ENCODE peak calls at places on chromosome 19, in ten cellular contexts. H, U, A, R, P, S, N, T, D and I are unnamed samples.

GRCh38 chr19:3618144-3618810 is 8.3 kb downstream of the CACTIN start:
- DNase-seq in H (no peak), U (peak; percentile 29), A (peak; percentile 93), R (peak; percentile 86), P (no peak), S (peak; percentile 56), N (no peak), T (peak; percentile 63), D (peak; percentile 37), I (no peak)

GRCh38 chr19:1292419-1293151 is 6.9 kb downstream of the EFNA2 start:
- DNase-seq in H (no peak), U (no peak), A (no peak), R (no peak), P (no peak), S (no peak), N (no peak), T (no peak), D (no peak), I (no peak)

GRCh38 chr19:32294871-32295438 is 50.5 kb upstream of the ZNF507 start:
- DNase-seq in H (no peak), U (no peak), A (no peak), R (no peak), P (no peak), S (no peak), N (no peak), T (no peak), D (no peak), I (no peak)

GRCh38 chr19:50384685-50385535 is 763 bp downstream of the POLD1 start:
- DNase-seq in H (no peak), U (peak; percentile 54), A (no peak), R (no peak), P (no peak), S (peak; percentile 18), N (no peak), T (no peak), D (no peak), I (no peak)

GRCh38 chr19:51354103-51354741 is 12.0 kb downstream of the ETFB start:
- DNase-seq in H (no peak), U (no peak), A (no peak), R (no peak), P (no peak), S (no peak), N (no peak), T (no peak), D (no peak), I (no peak)

GRCh38 chr19:16444273-16444597 is 27.5 kb downstream of the EPS15L1 start:
- DNase-seq in H (no peak), U (no peak), A (no peak), R (no peak), P (no peak), S (no peak), N (no peak), T (no peak), D (peak; percentile 69), I (no peak)

GRCh38 chr19:35978832-35979365 is 16.1 kb upstream of the SDHAF1 start:
- DNase-seq in H (no peak), U (no peak), A (peak; percentile 72), R (no peak), P (no peak), S (no peak), N (no peak), T (no peak), D (no peak), I (no peak)

GRCh38 chr19:16581145-16581970 is 9.1 kb upstream of the SLC35E1 start:
- DNase-seq in H (no peak), U (no peak), A (no peak), R (peak; percentile 46), P (no peak), S (no peak), N (no peak), T (no peak), D (no peak), I (no peak)

GRCh38 chr19:38247734-38248268 is 8.4 kb downstream of the PPP1R14A start:
- DNase-seq in H (no peak), U (no peak), A (no peak), R (no peak), P (no peak), S (peak; percentile 92), N (no peak), T (no peak), D (no peak), I (no peak)

GRCh38 chr19:16260160-16260793 is 62.6 kb downstream of the AP1M1 start:
- DNase-seq in H (no peak), U (no peak), A (no peak), R (peak; percentile 44), P (no peak), S (no peak), N (no peak), T (no peak), D (peak; percentile 49), I (no peak)

GRCh38 chr19:11421607-11422098 is 2.5 kb upstream of the RGL3 start:
- DNase-seq in H (no peak), U (no peak), A (peak; percentile 89), R (peak; percentile 80), P (no peak), S (no peak), N (no peak), T (no peak), D (peak; percentile 88), I (no peak)

DNA sequence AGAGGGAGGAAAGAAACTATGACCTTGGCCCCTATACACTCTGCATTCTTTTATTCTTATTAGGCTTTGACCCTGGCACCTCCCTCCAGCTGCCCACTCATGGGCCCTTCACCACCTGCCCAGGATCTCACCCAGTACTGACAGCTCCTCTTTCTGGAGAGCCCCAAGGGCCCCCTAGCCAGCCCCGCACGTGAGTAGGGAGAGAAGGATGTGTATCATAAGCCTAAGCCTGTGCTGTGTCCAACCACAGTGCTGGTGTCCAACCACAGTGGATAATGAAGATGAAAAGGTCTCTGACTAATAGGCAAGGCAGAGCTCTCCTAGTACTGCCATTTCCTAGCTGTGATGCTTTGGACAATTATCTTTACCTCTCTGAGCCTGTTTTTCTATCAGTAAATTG is 4.2 kb downstream of the DMRTC2 start:
- DNase-seq in H (no peak), U (no peak), A (no peak), R (no peak), P (no peak), S (no peak), N (no peak), T (no peak), D (no peak), I (no peak)
- H3K4me3 ChIP-seq in H (no peak overlapping the region), U (no peak overlapping the region), A (no peak overlapping the region), R (no peak overlapping the region), P (no peak overlapping the region), S (no peak overlapping the region), N (no peak overlapping the region), T (no peak overlapping the region), D (no peak overlapping the region), I (no peak overlapping the region)

GRCh38 chr19:55467236-55468053 is 2.9 kb upstream of the C19orf85 start:
- DNase-seq in H (no peak), U (peak; percentile 68), A (peak; percentile 95), R (peak; percentile 88), P (no peak), S (peak; percentile 82), N (no peak), T (peak; percentile 61), D (peak; percentile 63), I (no peak)

GRCh38 chr19:55465460-55466245 is 1.1 kb upstream of the C19orf85 start:
- DNase-seq in H (no peak), U (no peak), A (peak; percentile 16), R (no peak), P (no peak), S (no peak), N (no peak), T (no peak), D (no peak), I (no peak)

GRCh38 chr19:55466246-55466614 is 1.7 kb upstream of the C19orf85 start:
- DNase-seq in H (no peak), U (no peak), A (no peak), R (no peak), P (no peak), S (no peak), N (no peak), T (no peak), D (no peak), I (no peak)

GRCh38 chr19:55471266-55471665 is 5.2 kb upstream of the ZNF628 start:
- DNase-seq in H (no peak), U (no peak), A (peak; percentile 22), R (no peak), P (no peak), S (no peak), N (no peak), T (no peak), D (no peak), I (no peak)

GRCh38 chr19:55468054-55468393 is 3.5 kb upstream of the C19orf85 start:
- DNase-seq in H (no peak), U (no peak), A (no peak), R (no peak), P (no peak), S (no peak), N (no peak), T (no peak), D (no peak), I (no peak)
- TF ChIP-seq CTCF in H (no peak), U (peak; percentile 21), A (no peak), R (no peak), P (no peak), S (no peak), N (no peak), T (no peak), D (no peak), I (no peak)

GRCh38 chr19:4803736-4804695 is 12.5 kb downstream of the FEM1A start:
- DNase-seq in H (no peak), U (peak; percentile 80), A (peak; percentile 62), R (peak; percentile 79), P (no peak), S (peak; percentile 44), N (no peak), T (peak; percentile 40), D (peak; percentile 85), I (no peak)

GRCh38 chr19:4811328-4812131 is 20.0 kb downstream of the TICAM1 start:
- DNase-seq in H (peak; percentile 89), U (peak; percentile 88), A (peak; percentile 93), R (peak; percentile 93), P (no peak), S (peak; percentile 72), N (peak; percentile 27), T (peak; percentile 53), D (peak; percentile 83), I (no peak)

GRCh38 chr19:4802711-4803110 is 11.2 kb downstream of the FEM1A start:
- DNase-seq in H (no peak), U (no peak), A (no peak), R (no peak), P (no peak), S (no peak), N (no peak), T (no peak), D (no peak), I (no peak)

GRCh38 chr19:4807188-4807587 is 15.7 kb downstream of the FEM1A start:
- DNase-seq in H (no peak), U (no peak), A (no peak), R (peak; percentile 75), P (no peak), S (no peak), N (no peak), T (no peak), D (peak; percentile 69), I (no peak)

GRCh38 chr19:4806384-4806783 is 14.8 kb downstream of the FEM1A start:
- DNase-seq in H (no peak), U (no peak), A (no peak), R (no peak), P (no peak), S (no peak), N (no peak), T (no peak), D (no peak), I (no peak)
- H3K4me3 ChIP-seq in H (no peak overlapping the region), U (no peak overlapping the region), A (no peak overlapping the region), R (no peak overlapping the region), P (no peak overlapping the region), S (no peak overlapping the region), N (no peak overlapping the region), T (no peak overlapping the region), D (no peak overlapping the region), I (no peak overlapping the region)

GRCh38 chr19:6717036-6717435 is 3.4 kb downstream of the C3 start:
- DNase-seq in H (no peak), U (no peak), A (no peak), R (peak; percentile 16), P (no peak), S (no peak), N (no peak), T (no peak), D (no peak), I (no peak)
- TF ChIP-seq CTCF in H (no peak), U (peak; percentile 37), A (no peak), R (no peak), P (no peak), S (no peak), N (peak; percentile 18), T (no peak), D (peak; percentile 73), I (peak; percentile 12)